ENCODE peak calls at places on chromosomes 2 and 18, in six cellular contexts. One of them, this sample, is unnamed.

GRCh38 chr2:127103243-127104165 is 3.5 kb downstream of the BIN1 start:
- DNase-seq in AG10803: no peak
- DNase-seq in spleen: peak; percentile 68
- DNase-seq in foreskin fibroblast: no peak
- DNase-seq in thyroid gland: no peak
- DNase-seq in naive thymus-derived CD4-positive, alpha-beta T cell: no peak
- DNase-seq in this sample: no peak

GRCh38 chr2:133516405-133517028 is 51.7 kb downstream of the NCKAP5 start:
- DNase-seq in naive thymus-derived CD4-positive, alpha-beta T cell: no peak
- DNase-seq in spleen: no peak
- DNase-seq in thyroid gland: no peak
- DNase-seq in foreskin fibroblast: no peak
- DNase-seq in AG10803: no peak
- DNase-seq in this sample: no peak

GRCh38 chr2:18387479-18388206 is 172.8 kb downstream of the RDH14 start:
- DNase-seq in naive thymus-derived CD4-positive, alpha-beta T cell: peak; percentile 17
- DNase-seq in AG10803: peak; percentile 77
- DNase-seq in spleen: no peak
- DNase-seq in thyroid gland: peak; percentile 71
- DNase-seq in foreskin fibroblast: peak; percentile 88
- DNase-seq in this sample: peak; percentile 59

GRCh38 chr2:190592831-190593230 is 56.1 kb upstream of the NAB1 start:
- DNase-seq in naive thymus-derived CD4-positive, alpha-beta T cell: no peak
- DNase-seq in spleen: no peak
- DNase-seq in AG10803: no peak
- DNase-seq in thyroid gland: no peak
- DNase-seq in foreskin fibroblast: no peak
- DNase-seq in this sample: no peak

GRCh38 chr2:39508243-39508642 is 71.2 kb upstream of the MAP4K3 start:
- DNase-seq in foreskin fibroblast: peak; percentile 73
- DNase-seq in thyroid gland: no peak
- DNase-seq in spleen: no peak
- DNase-seq in AG10803: peak; percentile 75
- DNase-seq in naive thymus-derived CD4-positive, alpha-beta T cell: no peak
- DNase-seq in this sample: no peak

GRCh38 chr18:72833471-72833870 is 34.3 kb downstream of the NETO1 start:
- DNase-seq in naive thymus-derived CD4-positive, alpha-beta T cell: no peak
- DNase-seq in thyroid gland: no peak
- DNase-seq in AG10803: no peak
- DNase-seq in spleen: no peak
- DNase-seq in foreskin fibroblast: peak; percentile 7
- DNase-seq in this sample: no peak

GRCh38 chr18:73283788-73284187 is 416.0 kb upstream of the NETO1 start:
- DNase-seq in thyroid gland: no peak
- DNase-seq in AG10803: peak; percentile 37
- DNase-seq in spleen: no peak
- DNase-seq in naive thymus-derived CD4-positive, alpha-beta T cell: no peak
- DNase-seq in foreskin fibroblast: peak; percentile 10
- DNase-seq in this sample: no peak

GRCh38 chr2:15919716-15920444 is 20.5 kb upstream of the MYCN start:
- DNase-seq in spleen: no peak
- DNase-seq in AG10803: no peak
- DNase-seq in naive thymus-derived CD4-positive, alpha-beta T cell: no peak
- DNase-seq in foreskin fibroblast: no peak
- DNase-seq in thyroid gland: no peak
- DNase-seq in this sample: no peak

GRCh38 chr2:20551231-20551944 is 99.5 kb downstream of the HS1BP3 start:
- DNase-seq in foreskin fibroblast: peak; percentile 59
- DNase-seq in spleen: peak; percentile 77
- DNase-seq in AG10803: peak; percentile 38
- DNase-seq in thyroid gland: no peak
- DNase-seq in naive thymus-derived CD4-positive, alpha-beta T cell: no peak
- DNase-seq in this sample: no peak

GRCh38 chr2:206343144-206343543 is 68.7 kb downstream of the ZDBF2 start:
- DNase-seq in foreskin fibroblast: no peak
- DNase-seq in thyroid gland: no peak
- DNase-seq in naive thymus-derived CD4-positive, alpha-beta T cell: no peak
- DNase-seq in spleen: no peak
- DNase-seq in AG10803: no peak
- DNase-seq in this sample: no peak

GRCh38 chr2:191847764-191848163 is 876 bp upstream of the CAVIN2 start:
- DNase-seq in AG10803: no peak
- DNase-seq in thyroid gland: peak; percentile 83
- DNase-seq in naive thymus-derived CD4-positive, alpha-beta T cell: no peak
- DNase-seq in spleen: no peak
- DNase-seq in foreskin fibroblast: no peak
- DNase-seq in this sample: no peak

GRCh38 chr2:170221317-170222288 is 43.7 kb downstream of the MYO3B start:
- DNase-seq in AG10803: peak; percentile 56
- DNase-seq in thyroid gland: no peak
- DNase-seq in foreskin fibroblast: peak; percentile 73
- DNase-seq in naive thymus-derived CD4-positive, alpha-beta T cell: no peak
- DNase-seq in spleen: no peak
- DNase-seq in this sample: no peak

GRCh38 chr2:239223330-239224248 is 177.2 kb downstream of the HDAC4 start:
- DNase-seq in thyroid gland: peak; percentile 38
- DNase-seq in foreskin fibroblast: peak; percentile 65
- DNase-seq in spleen: no peak
- DNase-seq in naive thymus-derived CD4-positive, alpha-beta T cell: no peak
- DNase-seq in AG10803: peak; percentile 90
- DNase-seq in this sample: no peak

GRCh38 chr2:105674406-105674805 is 70.3 kb upstream of the NCK2 start:
- DNase-seq in foreskin fibroblast: no peak
- DNase-seq in naive thymus-derived CD4-positive, alpha-beta T cell: no peak
- DNase-seq in thyroid gland: no peak
- DNase-seq in AG10803: no peak
- DNase-seq in spleen: no peak
- DNase-seq in this sample: no peak

GRCh38 chr18:76264851-76265250 is 230.2 kb downstream of the ZNF516 start:
- DNase-seq in AG10803: peak; percentile 21
- DNase-seq in thyroid gland: peak; percentile 26
- DNase-seq in naive thymus-derived CD4-positive, alpha-beta T cell: no peak
- DNase-seq in foreskin fibroblast: peak; percentile 77
- DNase-seq in spleen: no peak
- DNase-seq in this sample: no peak

GRCh38 chr2:181954538-181954883 is 31.1 kb upstream of the PPP1R1C start:
- DNase-seq in foreskin fibroblast: no peak
- DNase-seq in naive thymus-derived CD4-positive, alpha-beta T cell: no peak
- DNase-seq in spleen: no peak
- DNase-seq in AG10803: no peak
- DNase-seq in thyroid gland: no peak
- DNase-seq in this sample: no peak

GRCh38 chr2:180472133-180472532 is 465.0 kb upstream of the CWC22 start:
- DNase-seq in thyroid gland: no peak
- DNase-seq in foreskin fibroblast: peak; percentile 61
- DNase-seq in naive thymus-derived CD4-positive, alpha-beta T cell: no peak
- DNase-seq in AG10803: peak; percentile 60
- DNase-seq in spleen: no peak
- DNase-seq in this sample: no peak

GRCh38 chr18:8706545-8706980 is 1.2 kb downstream of the MTCL1 start:
- DNase-seq in spleen: peak; percentile 83
- DNase-seq in AG10803: no peak
- DNase-seq in foreskin fibroblast: peak; percentile 36
- DNase-seq in thyroid gland: peak; percentile 6
- DNase-seq in naive thymus-derived CD4-positive, alpha-beta T cell: no peak
- DNase-seq in this sample: no peak

GRCh38 chr18:49249523-49249922 is 210.9 kb downstream of the DYM start:
- DNase-seq in AG10803: peak; percentile 86
- DNase-seq in foreskin fibroblast: peak; percentile 90
- DNase-seq in naive thymus-derived CD4-positive, alpha-beta T cell: no peak
- DNase-seq in spleen: no peak
- DNase-seq in thyroid gland: no peak
- DNase-seq in this sample: no peak

GRCh38 chr2:48450936-48451602 is 78.9 kb upstream of the STON1 start:
- DNase-seq in naive thymus-derived CD4-positive, alpha-beta T cell: no peak
- DNase-seq in AG10803: no peak
- DNase-seq in spleen: no peak
- DNase-seq in foreskin fibroblast: no peak
- DNase-seq in thyroid gland: no peak
- DNase-seq in this sample: no peak

GRCh38 chr2:67159929-67160328 is 237.2 kb upstream of the ETAA1 start:
- DNase-seq in AG10803: no peak
- DNase-seq in spleen: no peak
- DNase-seq in foreskin fibroblast: peak; percentile 58
- DNase-seq in naive thymus-derived CD4-positive, alpha-beta T cell: no peak
- DNase-seq in thyroid gland: no peak
- DNase-seq in this sample: no peak

GRCh38 chr18:60506190-60506589 is 133.6 kb upstream of the MC4R start:
- DNase-seq in naive thymus-derived CD4-positive, alpha-beta T cell: no peak
- DNase-seq in AG10803: no peak
- DNase-seq in thyroid gland: no peak
- DNase-seq in spleen: no peak
- DNase-seq in foreskin fibroblast: peak; percentile 11
- DNase-seq in this sample: no peak

DNA sequence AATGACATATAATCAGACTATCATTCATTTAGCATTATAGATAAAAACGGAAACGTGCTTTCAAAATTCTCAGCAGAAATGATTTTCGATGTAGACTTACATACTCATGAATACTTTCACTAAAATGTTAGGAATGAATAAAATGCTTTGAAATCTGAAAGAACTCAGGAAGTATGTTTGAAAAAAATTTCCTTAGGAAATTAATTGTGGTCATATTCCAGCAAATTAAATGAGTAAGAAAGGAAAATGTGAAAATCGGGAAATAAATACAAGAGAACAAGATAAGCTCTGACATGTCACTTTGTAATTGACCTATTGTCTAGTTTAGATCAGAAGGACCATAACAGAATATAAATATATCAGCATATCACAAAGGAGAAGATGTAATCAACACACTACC is 981.0 kb upstream of the CDH2 start:
- DNase-seq in AG10803: no peak
- DNase-seq in thyroid gland: no peak
- DNase-seq in foreskin fibroblast: no peak
- DNase-seq in spleen: no peak
- DNase-seq in naive thymus-derived CD4-positive, alpha-beta T cell: no peak
- DNase-seq in this sample: no peak
- H3K4me3 ChIP-seq in AG10803: no peak overlapping the region
- H3K4me3 ChIP-seq in thyroid gland: no peak overlapping the region
- H3K4me3 ChIP-seq in foreskin fibroblast: no peak overlapping the region
- H3K4me3 ChIP-seq in spleen: no peak overlapping the region
- H3K4me3 ChIP-seq in naive thymus-derived CD4-positive, alpha-beta T cell: no peak overlapping the region
- H3K4me3 ChIP-seq in this sample: no peak overlapping the region

DNA sequence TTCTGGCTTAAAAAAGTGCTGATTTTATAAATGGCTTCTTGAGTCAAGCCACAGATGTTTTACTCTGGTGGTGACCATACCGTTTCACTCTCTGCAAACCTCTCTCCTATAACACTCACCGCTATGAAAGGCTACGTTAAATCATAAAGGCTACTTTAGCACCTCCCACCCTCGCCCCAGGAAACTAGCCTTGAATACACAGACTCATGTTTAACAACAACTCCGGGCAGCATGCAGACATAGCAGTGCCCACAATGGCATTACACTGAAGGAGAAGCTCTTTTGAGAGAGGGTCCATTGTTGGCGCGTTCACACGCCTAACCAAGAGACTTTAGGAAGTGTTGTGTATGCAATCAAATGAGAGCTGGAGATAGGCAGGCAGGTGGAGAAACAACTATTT is 5.5 kb downstream of the MYT1L start:
- DNase-seq in foreskin fibroblast: no peak
- DNase-seq in spleen: no peak
- DNase-seq in thyroid gland: no peak
- DNase-seq in AG10803: no peak
- DNase-seq in naive thymus-derived CD4-positive, alpha-beta T cell: no peak
- DNase-seq in this sample: no peak
- H3K4me3 ChIP-seq in foreskin fibroblast: no peak overlapping the region
- H3K4me3 ChIP-seq in spleen: no peak overlapping the region
- H3K4me3 ChIP-seq in thyroid gland: no peak overlapping the region
- H3K4me3 ChIP-seq in AG10803: no peak overlapping the region
- H3K4me3 ChIP-seq in naive thymus-derived CD4-positive, alpha-beta T cell: no peak overlapping the region
- H3K4me3 ChIP-seq in this sample: no peak overlapping the region

DNA sequence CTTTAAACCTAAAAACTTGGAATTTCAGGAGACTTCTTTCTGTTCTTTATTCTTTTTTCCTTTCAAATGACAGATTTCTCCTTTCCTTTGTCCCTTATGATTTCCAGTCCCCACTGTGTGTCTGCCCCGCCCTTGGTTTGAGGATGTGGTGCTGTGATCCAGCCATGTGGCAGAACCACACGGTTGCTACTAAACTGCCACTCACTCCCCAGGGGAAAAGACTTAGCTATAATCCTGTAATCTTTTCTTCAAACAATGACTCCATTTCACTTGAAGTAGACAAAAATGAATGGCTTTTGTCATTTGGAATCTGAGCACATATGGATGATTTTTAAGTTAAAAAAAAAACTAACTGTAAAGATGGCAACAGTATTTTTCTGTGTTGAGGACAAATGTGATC is 76.2 kb upstream of the STAM2 start:
- DNase-seq in spleen: no peak
- DNase-seq in naive thymus-derived CD4-positive, alpha-beta T cell: no peak
- DNase-seq in thyroid gland: no peak
- DNase-seq in AG10803: no peak
- DNase-seq in foreskin fibroblast: no peak
- DNase-seq in this sample: no peak
- H3K4me3 ChIP-seq in spleen: no peak overlapping the region
- H3K4me3 ChIP-seq in naive thymus-derived CD4-positive, alpha-beta T cell: no peak overlapping the region
- H3K4me3 ChIP-seq in thyroid gland: no peak overlapping the region
- H3K4me3 ChIP-seq in AG10803: no peak overlapping the region
- H3K4me3 ChIP-seq in foreskin fibroblast: no peak overlapping the region
- H3K4me3 ChIP-seq in this sample: no peak overlapping the region

GRCh38 chr2:231463698-231464575 is at the start of gene NCL:
- DNase-seq in thyroid gland: peak; percentile 84
- DNase-seq in AG10803: peak; percentile 98
- DNase-seq in spleen: peak; percentile 96
- DNase-seq in foreskin fibroblast: peak; percentile 89
- DNase-seq in naive thymus-derived CD4-positive, alpha-beta T cell: peak; percentile 75
- DNase-seq in this sample: peak; percentile 96

GRCh38 chr2:231458368-231458767 is 5.9 kb downstream of the NCL start:
- DNase-seq in spleen: no peak
- DNase-seq in foreskin fibroblast: no peak
- DNase-seq in AG10803: no peak
- DNase-seq in thyroid gland: no peak
- DNase-seq in naive thymus-derived CD4-positive, alpha-beta T cell: no peak
- DNase-seq in this sample: no peak

GRCh38 chr2:231460073-231460861 is 4.0 kb downstream of the NCL start:
- DNase-seq in foreskin fibroblast: no peak
- DNase-seq in naive thymus-derived CD4-positive, alpha-beta T cell: no peak
- DNase-seq in spleen: no peak
- DNase-seq in thyroid gland: no peak
- DNase-seq in AG10803: no peak
- DNase-seq in this sample: no peak

GRCh38 chr2:231462729-231463465 is 1.4 kb downstream of the NCL start:
- DNase-seq in AG10803: no peak
- DNase-seq in naive thymus-derived CD4-positive, alpha-beta T cell: no peak
- DNase-seq in spleen: no peak
- DNase-seq in thyroid gland: no peak
- DNase-seq in foreskin fibroblast: no peak
- DNase-seq in this sample: no peak

DNA sequence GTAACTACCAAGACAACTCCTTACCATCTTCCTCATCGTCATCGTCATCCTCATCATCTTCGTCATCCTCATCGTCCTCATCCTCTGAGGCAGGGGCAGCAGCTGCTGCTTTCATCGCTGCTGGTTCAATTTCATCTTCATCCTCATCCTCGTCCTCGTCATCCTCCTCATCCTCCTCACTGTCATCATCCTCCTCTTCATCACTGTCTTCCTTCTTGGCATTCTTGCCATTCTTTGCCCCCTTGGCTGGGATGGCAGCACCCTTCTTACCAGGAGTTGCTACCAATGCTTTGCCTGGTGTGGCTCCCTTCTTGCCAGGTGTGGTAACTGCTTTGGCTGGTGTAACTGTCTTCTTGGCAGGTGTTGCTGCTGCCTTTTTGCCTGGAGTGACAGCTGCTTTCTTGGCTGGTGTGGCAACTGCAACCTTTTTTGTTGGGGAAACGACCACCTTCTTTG is 2.7 kb downstream of the NCL start:
- DNase-seq in thyroid gland: no peak
- DNase-seq in spleen: peak; percentile 49
- DNase-seq in naive thymus-derived CD4-positive, alpha-beta T cell: no peak
- DNase-seq in AG10803: no peak
- DNase-seq in foreskin fibroblast: no peak
- DNase-seq in this sample: no peak
- H3K4me3 ChIP-seq in thyroid gland: no peak overlapping the region
- H3K4me3 ChIP-seq in spleen: no peak overlapping the region
- H3K4me3 ChIP-seq in naive thymus-derived CD4-positive, alpha-beta T cell: no peak overlapping the region
- H3K4me3 ChIP-seq in AG10803: no peak overlapping the region
- H3K4me3 ChIP-seq in foreskin fibroblast: no peak overlapping the region
- H3K4me3 ChIP-seq in this sample: no peak overlapping the region